ENCODE peak calls at places on chromosome 15, in ten cellular contexts. X is breast epithelium, F is neuronal stem cell, L is left ventricle myocardium inferior, C is sigmoid colon, P is heart left ventricle, O is lung, Y is upper lobe of left lung, A is heart right ventricle, R is Panc1. J is an unnamed sample.

GRCh38 chr15:98003976-98004375 is 43.5 kb downstream of the ARRDC4 start:
- DNase-seq in X (no peak), F (no peak), L (no peak), C (no peak), P (no peak), O (no peak), Y (no peak), A (no peak), R (no peak), J (no peak)

GRCh38 chr15:74790080-74790916 is 8.4 kb downstream of the CSK start:
- DNase-seq in X (no peak), F (no peak), L (peak; percentile 82), C (peak; percentile 82), P (peak; percentile 93), O (no peak), Y (peak; percentile 72), A (peak; percentile 82), R (no peak), J (peak; percentile 70)

GRCh38 chr15:89368566-89369223 is 34.1 kb upstream of the POLG start:
- DNase-seq in X (no peak), F (no peak), L (no peak), C (no peak), P (no peak), O (no peak), Y (peak; percentile 61), A (no peak), R (no peak), J (no peak)

GRCh38 chr15:70426065-70426821 is 328.5 kb upstream of the TLE3 start:
- DNase-seq in X (peak; percentile 25), F (no peak), L (no peak), C (no peak), P (no peak), O (no peak), Y (peak; percentile 60), A (no peak), R (peak; percentile 24), J (no peak)

GRCh38 chr15:58146734-58147133 is 8.6 kb downstream of the AQP9 start:
- DNase-seq in X (no peak), F (no peak), L (no peak), C (no peak), P (no peak), O (peak; percentile 35), Y (no peak), A (no peak), R (peak; percentile 28), J (no peak)

GRCh38 chr15:89888214-89888804 is 5.5 kb downstream of the AP3S2 start:
- DNase-seq in X (no peak), F (no peak), L (no peak), C (no peak), P (no peak), O (no peak), Y (no peak), A (no peak), R (no peak), J (peak; percentile 32)

GRCh38 chr15:51312754-51313390 is 25.5 kb downstream of the CYP19A1 start:
- DNase-seq in X (no peak), F (no peak), L (no peak), C (no peak), P (no peak), O (no peak), Y (no peak), A (no peak), R (no peak), J (no peak)

GRCh38 chr15:85496146-85496545 is 115.7 kb downstream of the AKAP13 start:
- DNase-seq in X (no peak), F (no peak), L (no peak), C (no peak), P (no peak), O (no peak), Y (no peak), A (no peak), R (no peak), J (no peak)

GRCh38 chr15:58924326-58924725 is 9.2 kb downstream of the SLTM start:
- DNase-seq in X (no peak), F (no peak), L (no peak), C (no peak), P (no peak), O (no peak), Y (no peak), A (no peak), R (no peak), J (no peak)

GRCh38 chr15:40549894-40550293 is 14.9 kb downstream of the CCDC32 start:
- DNase-seq in X (peak; percentile 55), F (no peak), L (peak; percentile 86), C (no peak), P (peak; percentile 83), O (no peak), Y (no peak), A (peak; percentile 85), R (no peak), J (no peak)

GRCh38 chr15:96352594-96353377 is 22.3 kb downstream of the NR2F2 start:
- DNase-seq in X (no peak), F (no peak), L (no peak), C (no peak), P (peak; percentile 58), O (no peak), Y (no peak), A (no peak), R (no peak), J (no peak)

GRCh38 chr15:74007820-74008371 is 13.4 kb downstream of the PML start:
- DNase-seq in X (no peak), F (no peak), L (no peak), C (no peak), P (no peak), O (no peak), Y (no peak), A (no peak), R (no peak), J (no peak)

GRCh38 chr15:35471024-35471423 is 74.9 kb downstream of the DPH6 start:
- DNase-seq in X (no peak), F (no peak), L (no peak), C (no peak), P (no peak), O (no peak), Y (no peak), A (no peak), R (no peak), J (no peak)

GRCh38 chr15:90159213-90159612 is 41.9 kb upstream of the SEMA4B start:
- DNase-seq in X (no peak), F (no peak), L (no peak), C (no peak), P (no peak), O (no peak), Y (no peak), A (no peak), R (no peak), J (peak; percentile 44)

GRCh38 chr15:64379216-64379960 is 1.9 kb downstream of the PCLAF start:
- DNase-seq in X (no peak), F (no peak), L (no peak), C (peak; percentile 28), P (no peak), O (no peak), Y (no peak), A (no peak), R (no peak), J (no peak)

GRCh38 chr15:99974246-99974645 is 241.0 kb upstream of the LYSMD4 start:
- DNase-seq in X (no peak), F (no peak), L (no peak), C (no peak), P (no peak), O (no peak), Y (no peak), A (no peak), R (no peak), J (no peak)
- H3K9me3 ChIP-seq in X (no peaks in the 10 kb centered on the region), F (no peaks in the 10 kb centered on the region), L (no peaks in the 10 kb centered on the region), C (no peaks in the 10 kb centered on the region), P (no peaks in the 10 kb centered on the region), O (no peaks in the 10 kb centered on the region), Y (no peaks in the 10 kb centered on the region), A (no peaks in the 10 kb centered on the region), R (no peaks in the 10 kb centered on the region), J (no peaks in the 10 kb centered on the region)

GRCh38 chr15:67900621-67901147 is 60.8 kb upstream of the RNU6-1 start:
- DNase-seq in X (no peak), F (no peak), L (no peak), C (no peak), P (no peak), O (no peak), Y (no peak), A (no peak), R (no peak), J (no peak)

GRCh38 chr15:67899596-67900283 is 59.9 kb upstream of the RNU6-1 start:
- DNase-seq in X (no peak), F (no peak), L (no peak), C (no peak), P (no peak), O (no peak), Y (no peak), A (no peak), R (no peak), J (no peak)

GRCh38 chr15:67903708-67904107 is 63.9 kb upstream of the RNU6-1 start:
- DNase-seq in X (no peak), F (no peak), L (no peak), C (no peak), P (no peak), O (no peak), Y (no peak), A (no peak), R (no peak), J (no peak)

GRCh38 chr15:67902579-67902979 is 62.7 kb upstream of the RNU6-1 start:
- DNase-seq in X (no peak), F (no peak), L (no peak), C (no peak), P (no peak), O (no peak), Y (no peak), A (no peak), R (no peak), J (no peak)

GRCh38 chr15:67901922-67902321 is 62.1 kb upstream of the RNU6-1 start:
- DNase-seq in X (no peak), F (no peak), L (no peak), C (no peak), P (no peak), O (no peak), Y (no peak), A (no peak), R (no peak), J (no peak)
- H3K9me3 ChIP-seq in X (no peaks in the 10 kb centered on the region), F (peaks cover 6% of the 10 kb centered on the region), L (no peaks in the 10 kb centered on the region), C (no peaks in the 10 kb centered on the region), P (no peaks in the 10 kb centered on the region), O (no peaks in the 10 kb centered on the region), Y (no peaks in the 10 kb centered on the region), A (no peaks in the 10 kb centered on the region), R (no peaks in the 10 kb centered on the region), J (no peaks in the 10 kb centered on the region)

DNA sequence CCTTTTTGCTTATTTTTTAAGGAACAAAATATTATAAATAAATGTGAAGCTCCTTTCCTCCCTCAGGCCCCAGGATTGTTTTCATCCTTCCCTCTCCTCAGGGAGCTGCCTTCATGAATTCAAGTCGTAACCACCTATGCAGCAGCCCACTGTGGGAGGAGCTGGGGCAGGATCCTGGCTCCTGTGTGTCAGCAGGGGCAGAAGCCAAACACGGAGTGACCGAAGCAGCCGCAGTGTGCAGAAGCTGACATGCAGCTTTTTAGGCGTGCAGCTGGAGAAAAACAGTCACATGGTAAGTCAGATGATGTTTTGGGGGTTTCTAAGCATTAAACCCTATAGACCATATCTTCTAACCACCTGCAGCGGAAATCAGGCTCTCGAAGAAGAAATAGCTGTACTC is 231.3 kb downstream of the OCA2 start:
- DNase-seq in X (no peak), F (no peak), L (no peak), C (no peak), P (no peak), O (no peak), Y (no peak), A (no peak), R (no peak), J (no peak)
- H3K9me3 ChIP-seq in X (no peaks in the 10 kb centered on the region), F (no peaks in the 10 kb centered on the region), L (no peaks in the 10 kb centered on the region), C (no peaks in the 10 kb centered on the region), P (no peaks in the 10 kb centered on the region), O (no peaks in the 10 kb centered on the region), Y (no peaks in the 10 kb centered on the region), A (no peaks in the 10 kb centered on the region), R (no peaks in the 10 kb centered on the region), J (no peaks in the 10 kb centered on the region)

GRCh38 chr15:56233549-56233948 is 10.1 kb downstream of the RFX7 start:
- DNase-seq in X (no peak), F (no peak), L (no peak), C (no peak), P (no peak), O (no peak), Y (no peak), A (no peak), R (no peak), J (no peak)
- H3K9me3 ChIP-seq in X (peaks cover 16% of the 10 kb centered on the region), F (peaks cover 98% of the 10 kb centered on the region), L (peaks cover 27% of the 10 kb centered on the region), C (no peaks in the 10 kb centered on the region), P (peaks cover 18% of the 10 kb centered on the region), O (no peaks in the 10 kb centered on the region), Y (peaks cover 19% of the 10 kb centered on the region), A (no peaks in the 10 kb centered on the region), R (peaks cover 7% of the 10 kb centered on the region), J (peaks cover 3% of the 10 kb centered on the region)